ENCODE peak calls at places on chromosome X, in four cellular contexts. G is NCI-H2081; F is left lung; B is stimulated activated CD4-positive, alpha-beta T cell treated with anti-CD3 and anti-CD28 coated beads, Interleukin-12 subunit alpha, Interleukin-12 subunit beta, amount 100 ng/mL, for 4 hours. C is an unnamed sample.

GRCh38 chrX:42290608-42291007 is 367.3 kb upstream of the CASK start:
- DNase-seq in B (no peak), F (no peak), G (no peak), C (no peak)

GRCh38 chrX:38654302-38654701 is 93.0 kb downstream of the TSPAN7 start:
- DNase-seq in F (no peak), B (no peak), G (peak), C (no peak)

GRCh38 chrX:112677167-112677566 is 2.6 kb downstream of the LHFPL1 start:
- DNase-seq in B (no peak), G (no peak), F (no peak), C (no peak)

GRCh38 chrX:86946569-86946968 is 571.0 kb upstream of the KLHL4 start:
- DNase-seq in B (no peak), G (peak), F (no peak), C (peak)

GRCh38 chrX:19257001-19257400 is 86.7 kb upstream of the PDHA1 start:
- DNase-seq in G (no peak), F (no peak), B (no peak), C (no peak)

GRCh38 chrX:120244735-120245498 is 5.7 kb upstream of the ZBTB33 start:
- DNase-seq in F (peak), B (peak), G (peak), C (peak)

GRCh38 chrX:70476934-70477733 is 32.5 kb downstream of the DLG3 start:
- DNase-seq in B (no peak), G (peak), F (no peak), C (peak)

GRCh38 chrX:154750301-154751120 is at the start of gene GAB3:
- DNase-seq in F (peak), G (no peak), B (peak), C (peak)

GRCh38 chrX:7334253-7334935 is 186.4 kb upstream of the PUDP start:
- DNase-seq in G (no peak), B (no peak), F (no peak), C (no peak)

GRCh38 chrX:9370888-9371287 is 94.0 kb upstream of the TBL1X start:
- DNase-seq in B (no peak), G (no peak), F (no peak), C (no peak)

GRCh38 chrX:150544835-150545790 is 23.3 kb upstream of the MTM1 start:
- DNase-seq in G (no peak), F (no peak), B (no peak), C (no peak)

GRCh38 chrX:139804482-139804881 is 96.5 kb upstream of the MCF2 start:
- DNase-seq in G (no peak), F (no peak), B (no peak), C (no peak)

GRCh38 chrX:131827935-131828334 is 195.2 kb upstream of the STK26 start:
- DNase-seq in G (peak), F (no peak), B (no peak), C (peak)

GRCh38 chrX:131073607-131074006 is 15.5 kb downstream of the ARHGAP36 start:
- DNase-seq in G (no peak), B (no peak), F (no peak), C (no peak)

GRCh38 chrX:40607381-40607780 is 15.8 kb upstream of the MPC1L start:
- DNase-seq in F (no peak), G (no peak), B (no peak), C (no peak)

GRCh38 chrX:78658851-78659744 is at the start of gene RTL3:
- DNase-seq in F (no peak), G (no peak), B (no peak), C (no peak)

GRCh38 chrX:57918750-57919436 is 8.6 kb upstream of the ZXDA start:
- DNase-seq in F (no peak), G (peak), B (no peak), C (peak)

GRCh38 chrX:48696301-48697181 is at the start of gene SUV39H1:
- DNase-seq in G (peak), B (peak), F (peak), C (peak)

GRCh38 chrX:49058794-49059193 is at the start of gene CCDC120:
- DNase-seq in B (no peak), F (no peak), G (no peak), C (no peak)

GRCh38 chrX:40154229-40154852 is 56.6 kb upstream of the BCOR start:
- DNase-seq in B (no peak), F (no peak), G (peak), C (peak)

GRCh38 chrX:7146703-7147430 is 645 bp upstream of the STS start:
- DNase-seq in F (no peak), B (no peak), G (peak), C (no peak)

GRCh38 chrX:23699636-23700194 is 32.4 kb downstream of the PRDX4 start:
- DNase-seq in G (no peak), B (no peak), F (no peak), C (no peak)

GRCh38 chrX:72016881-72017783 is 106.5 kb downstream of the NHSL2 start:
- DNase-seq in B (no peak), F (no peak), G (no peak), C (no peak)

C was measured in NCI-H146.